ENCODE peak calls at places on chromosomes 6 and 20, in six cellular contexts. G, M, Y, F, A and C are unnamed samples.

GRCh38 chr20:49850463-49851233 is 38.0 kb downstream of the SLC9A8 start:
- DNase-seq in G (no peak), M (no peak), Y (no peak), F (peak), A (peak), C (no peak)

GRCh38 chr6:5143625-5144311 is 58.6 kb downstream of the PPP1R3G start:
- DNase-seq in G (peak), M (peak), Y (peak), F (peak), A (peak), C (peak)

GRCh38 chr6:169409742-169410312 is 156.2 kb upstream of the THBS2 start:
- DNase-seq in G (peak), M (no peak), Y (no peak), F (no peak), A (peak), C (no peak)

GRCh38 chr6:113169484-113169883 is 687.7 kb upstream of the MARCKS start:
- DNase-seq in G (peak), M (peak), Y (no peak), F (peak), A (peak), C (no peak)

GRCh38 chr6:135985471-135985870 is 134.0 kb downstream of the PDE7B start:
- DNase-seq in G (peak), M (no peak), Y (no peak), F (peak), A (no peak), C (no peak)

GRCh38 chr6:162778603-162779002 is 50.8 kb downstream of the PACRG start:
- DNase-seq in G (no peak), M (no peak), Y (no peak), F (no peak), A (no peak), C (no peak)

GRCh38 chr6:14077193-14077853 is 40.2 kb upstream of the CD83 start:
- DNase-seq in G (no peak), M (no peak), Y (no peak), F (peak), A (no peak), C (no peak)

GRCh38 chr20:46214831-46215488 is 93.3 kb downstream of the CDH22 start:
- DNase-seq in G (no peak), M (no peak), Y (no peak), F (no peak), A (no peak), C (no peak)

GRCh38 chr6:70133246-70133645 is 169.6 kb downstream of the COL9A1 start:
- DNase-seq in G (no peak), M (no peak), Y (no peak), F (no peak), A (no peak), C (no peak)

GRCh38 chr6:21987501-21987957 is 309.3 kb downstream of the PRL start:
- DNase-seq in G (peak), M (peak), Y (peak), F (peak), A (peak), C (peak)

GRCh38 chr20:62816879-62817873 is at the start of gene COL9A3:
- DNase-seq in G (no peak), M (no peak), Y (peak), F (no peak), A (no peak), C (no peak)

GRCh38 chr6:28775052-28775376 is 148.8 kb downstream of the TRIM27 start:
- DNase-seq in G (no peak), M (no peak), Y (no peak), F (no peak), A (no peak), C (no peak)

GRCh38 chr6:115766745-115767462 is 293.8 kb downstream of the FRK start:
- DNase-seq in G (no peak), M (no peak), Y (no peak), F (no peak), A (no peak), C (no peak)

GRCh38 chr20:45611054-45611453 is 18.5 kb upstream of the WFDC10A start:
- DNase-seq in G (peak), M (peak), Y (peak), F (peak), A (peak), C (peak)

GRCh38 chr6:92684386-92684785 is 735.0 kb downstream of the EPHA7 start:
- DNase-seq in G (peak), M (no peak), Y (no peak), F (peak), A (no peak), C (no peak)

GRCh38 chr20:53753880-53754459 is 160.3 kb upstream of the ZNF217 start:
- DNase-seq in G (no peak), M (no peak), Y (no peak), F (no peak), A (no peak), C (no peak)

GRCh38 chr20:53757472-53757913 is 163.9 kb upstream of the ZNF217 start:
- DNase-seq in G (no peak), M (no peak), Y (peak), F (no peak), A (peak), C (peak)

GRCh38 chr20:53752971-53753879 is 159.6 kb upstream of the ZNF217 start:
- DNase-seq in G (no peak), M (no peak), Y (no peak), F (peak), A (peak), C (peak)

GRCh38 chr20:53752583-53752970 is 158.9 kb upstream of the ZNF217 start:
- DNase-seq in G (no peak), M (no peak), Y (no peak), F (no peak), A (no peak), C (no peak)

DNA sequence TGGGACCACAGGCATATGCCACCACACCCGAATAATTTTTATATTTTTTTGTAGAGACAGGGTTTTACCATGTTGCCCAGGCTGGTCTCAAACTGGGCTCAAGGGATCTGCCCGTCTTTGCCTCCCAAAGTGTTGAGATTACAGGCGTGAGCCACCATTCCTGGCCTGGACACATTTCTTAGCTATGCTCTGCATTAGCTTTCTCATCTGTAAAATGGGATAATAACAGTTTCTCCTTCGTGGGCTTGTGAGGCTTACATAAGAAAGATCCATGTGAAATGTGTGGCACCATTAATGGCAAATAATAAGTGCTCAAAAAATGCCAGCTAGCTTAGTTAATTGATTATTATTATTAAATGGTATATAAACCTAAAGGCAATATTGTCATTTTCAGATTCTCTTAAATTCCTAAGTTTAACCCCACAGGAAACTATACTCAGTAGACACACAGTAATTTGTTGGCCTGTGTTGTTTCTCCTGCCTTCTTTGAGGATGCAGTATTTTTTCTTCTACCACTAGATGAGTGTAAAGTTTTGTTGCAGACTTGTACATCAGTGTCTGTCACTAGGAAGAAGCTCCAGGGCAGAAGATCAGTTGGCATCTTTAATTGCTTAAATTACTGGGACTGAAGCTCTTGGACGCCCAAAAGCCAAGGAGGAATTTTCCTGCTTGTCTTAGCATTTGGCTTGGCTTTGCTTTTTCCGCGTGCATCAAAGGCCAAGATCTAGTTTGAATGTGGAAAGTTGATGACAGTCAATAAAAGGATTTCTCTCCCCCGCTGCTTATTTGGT is 162.3 kb upstream of the ZNF217 start:
- DNase-seq in G (no peak), M (no peak), Y (no peak), F (no peak), A (no peak), C (no peak)
- TF ChIP-seq CTCF in G (no peak), M (no peak), Y (no peak), F (no peak), A (no peak), C (no peak)

GRCh38 chr6:158752613-158753012 is 66.6 kb downstream of the EZR start:
- DNase-seq in G (peak), M (no peak), Y (peak), F (peak), A (peak), C (no peak)
- H3K27ac ChIP-seq in G (peak), M (no peak), Y (no peak), F (no peak), A (no peak), C (no peak)

DNA sequence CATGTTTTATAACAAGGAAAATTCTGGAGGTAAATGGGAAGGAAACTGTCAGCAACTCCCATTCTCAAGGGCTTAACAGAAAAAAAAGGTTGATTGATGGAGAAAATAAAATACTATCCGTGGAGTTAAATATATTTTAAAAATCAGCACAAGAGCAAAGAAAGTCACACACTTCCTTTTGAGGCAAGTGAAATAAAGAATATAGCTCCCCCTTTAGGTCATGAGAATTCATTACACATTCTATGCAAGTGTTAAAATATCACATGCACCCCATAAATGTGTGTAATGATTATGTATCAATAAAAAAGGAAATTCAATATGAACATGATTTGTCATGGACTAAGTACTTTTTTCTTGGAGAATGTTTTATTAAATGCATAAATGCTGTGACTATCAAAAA is 349.2 kb downstream of the TPBG start:
- DNase-seq in G (peak), M (no peak), Y (no peak), F (no peak), A (no peak), C (peak)
- TF ChIP-seq CTCF in G (peak), M (peak), Y (peak), F (no peak), A (peak), C (peak)

DNA sequence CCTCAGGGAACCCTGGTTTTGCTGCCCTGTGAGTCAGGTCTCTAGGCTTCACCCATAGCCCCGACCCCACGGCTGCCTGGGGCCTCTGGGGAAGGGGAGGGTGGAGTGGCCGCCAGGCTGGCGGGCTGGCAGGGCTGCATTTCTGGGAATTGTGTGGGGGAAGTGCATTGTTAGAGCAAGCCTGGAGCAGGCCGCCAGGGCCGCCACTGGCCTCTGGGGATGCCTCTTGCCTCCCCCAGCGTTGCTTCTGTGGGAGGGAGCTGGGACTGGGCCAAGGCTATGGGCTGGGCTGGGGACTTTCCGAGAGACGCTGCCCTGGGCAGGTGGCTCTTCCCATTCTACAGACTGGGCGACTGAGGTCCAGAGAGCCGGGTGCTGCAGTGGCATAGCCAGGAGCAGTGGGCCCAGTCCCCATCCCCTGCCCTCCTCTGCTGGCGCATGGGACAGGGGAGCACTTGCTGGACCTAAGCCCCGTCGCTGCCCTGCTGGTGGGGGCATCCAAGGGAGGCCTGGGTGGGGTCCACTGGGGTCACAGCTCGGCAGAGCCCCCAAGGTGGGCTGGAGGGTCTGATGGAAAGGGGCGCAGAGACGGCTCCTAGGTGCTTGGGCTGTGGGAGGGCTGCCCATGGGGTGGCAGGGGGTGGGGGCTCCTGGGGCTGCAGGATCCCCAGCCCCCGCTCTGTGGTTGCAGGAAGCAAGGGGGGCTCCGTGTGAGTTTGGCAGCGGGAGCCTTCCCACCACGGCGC is 6.6 kb upstream of the SOX18 start:
- DNase-seq in G (peak), M (peak), Y (no peak), F (no peak), A (no peak), C (no peak)
- H3K27ac ChIP-seq in G (no peak), M (no peak), Y (no peak), F (no peak), A (no peak), C (no peak)

DNA sequence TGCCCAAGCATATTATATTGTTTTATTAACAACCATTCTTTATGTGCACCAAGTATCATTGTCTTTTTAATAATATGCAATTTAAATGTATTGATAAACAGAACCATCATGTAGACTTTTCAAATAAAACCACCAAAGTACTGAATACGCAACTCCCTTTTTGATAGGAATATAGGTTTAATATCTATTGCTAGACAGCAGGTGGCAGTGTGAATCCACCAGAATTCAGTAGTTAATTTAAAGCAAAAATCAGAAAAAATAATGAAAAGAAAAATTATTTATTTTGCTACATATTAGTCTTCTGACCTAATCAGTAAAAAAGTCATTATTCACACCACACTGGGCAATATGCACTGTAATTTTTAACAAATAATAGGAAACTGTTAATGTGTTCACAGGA is 143.7 kb downstream of the KLHL32 start:
- DNase-seq in G (peak), M (no peak), Y (no peak), F (peak), A (peak), C (peak)
- TF ChIP-seq CTCF in G (peak), M (peak), Y (peak), F (peak), A (peak), C (peak)

GRCh38 chr6:26576929-26577719 is 19.6 kb upstream of the ABT1 start:
- DNase-seq in G (peak), M (peak), Y (no peak), F (peak), A (peak), C (no peak)

GRCh38 chr6:26575494-26575939 is 21.2 kb upstream of the ABT1 start:
- DNase-seq in G (peak), M (peak), Y (no peak), F (peak), A (peak), C (no peak)

GRCh38 chr6:26577720-26578072 is 19.1 kb upstream of the ABT1 start:
- DNase-seq in G (no peak), M (no peak), Y (no peak), F (no peak), A (no peak), C (no peak)

GRCh38 chr6:26578279-26578678 is 18.5 kb upstream of the ABT1 start:
- DNase-seq in G (no peak), M (no peak), Y (no peak), F (no peak), A (no peak), C (no peak)

DNA sequence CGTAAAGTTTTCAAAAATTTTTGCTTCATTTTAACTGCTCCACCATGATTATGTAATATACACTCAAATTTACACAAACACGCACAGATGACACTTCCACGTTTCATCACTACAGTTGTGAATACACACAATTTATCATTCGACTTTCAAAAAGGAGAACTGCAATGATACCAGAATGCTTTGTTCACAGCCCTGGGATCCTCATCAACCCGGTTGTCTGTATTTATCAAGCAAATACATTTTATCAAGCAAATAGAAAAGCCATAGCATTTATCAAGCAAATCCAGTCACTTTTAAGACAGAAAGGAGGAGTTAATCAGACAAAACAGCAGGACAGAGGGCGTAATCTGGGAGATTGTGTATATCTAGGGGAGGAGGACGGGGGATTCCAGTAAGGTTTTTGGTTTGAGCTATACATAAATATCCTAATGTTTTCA is 20.3 kb upstream of the ABT1 start:
- DNase-seq in G (peak), M (no peak), Y (no peak), F (no peak), A (no peak), C (no peak)
- H3K27ac ChIP-seq in G (no peak), M (no peak), Y (no peak), F (no peak), A (no peak), C (no peak)

GRCh38 chr6:134510920-134511319 is 193.0 kb upstream of the SGK1 start:
- DNase-seq in G (no peak), M (no peak), Y (no peak), F (no peak), A (no peak), C (no peak)
- TF ChIP-seq CTCF in G (no peak), M (no peak), Y (no peak), F (no peak), A (no peak), C (no peak)